ENCODE peak calls at places on chromosomes 1 and 21, in seven cellular contexts. D is aorta, Q is colonic mucosa, H is epithelial cell of proximal tubule, X is heart left ventricle, G is DND-41, W is fibroblast of lung. I is an unnamed sample.

GRCh38 chr1:61237659-61238370 is 155.5 kb downstream of the NFIA start:
- DNase-seq in Q (no peak), D (no peak), H (no peak), W (no peak), X (no peak), G (no peak), I (no peak)

GRCh38 chr1:5688479-5689077 is 303.6 kb downstream of the NPHP4 start:
- DNase-seq in D (no peak), H (no peak), G (no peak), W (no peak), Q (peak; percentile 71), X (no peak), I (no peak)

GRCh38 chr21:31911138-31911907 is 38.5 kb downstream of the HUNK start:
- DNase-seq in D (no peak), G (no peak), Q (no peak), W (no peak), H (no peak), X (no peak), I (no peak)

GRCh38 chr1:42736152-42736551 is 3.9 kb downstream of the CLDN19 start:
- DNase-seq in W (peak; percentile 20), X (no peak), G (no peak), Q (peak; percentile 73), H (no peak), D (no peak), I (no peak)

GRCh38 chr1:182087304-182087703 is 25.8 kb upstream of the ZNF648 start:
- DNase-seq in W (no peak), D (no peak), H (no peak), X (no peak), Q (no peak), G (peak; percentile 75), I (peak; percentile 72)

GRCh38 chr1:27491748-27492700 is 2.1 kb upstream of the WASF2 start:
- DNase-seq in W (peak; percentile 19), H (no peak), D (peak; percentile 72), G (no peak), Q (no peak), X (peak; percentile 42), I (no peak)

GRCh38 chr1:56934400-56935080 is 31.3 kb downstream of the C8B start:
- DNase-seq in X (no peak), D (no peak), G (no peak), W (peak; percentile 66), Q (no peak), H (no peak), I (no peak)

GRCh38 chr1:90810006-90810405 is 92.9 kb upstream of the BARHL2 start:
- DNase-seq in X (no peak), Q (no peak), D (no peak), H (no peak), G (no peak), W (no peak), I (no peak)

GRCh38 chr1:235614442-235614954 is 35.1 kb downstream of the GNG4 start:
- DNase-seq in X (no peak), D (no peak), Q (no peak), W (no peak), H (no peak), G (no peak), I (no peak)

GRCh38 chr1:186680031-186681012 is at the start of gene PTGS2:
- DNase-seq in D (peak; percentile 84), Q (peak; percentile 80), W (peak; percentile 90), X (peak; percentile 76), H (peak; percentile 26), G (no peak), I (no peak)

GRCh38 chr1:186683637-186684410 is 3.6 kb upstream of the PTGS2 start:
- DNase-seq in G (no peak), D (no peak), H (no peak), W (no peak), X (no peak), Q (no peak), I (no peak)

GRCh38 chr1:186681806-186682205 is 1.6 kb upstream of the PTGS2 start:
- DNase-seq in Q (no peak), X (no peak), D (no peak), W (peak; percentile 53), G (no peak), H (no peak), I (no peak)

GRCh38 chr1:186681136-186681535 is 913 bp upstream of the PTGS2 start:
- DNase-seq in Q (no peak), W (peak; percentile 15), H (no peak), D (no peak), G (no peak), X (no peak), I (no peak)

GRCh38 chr1:186682721-186683120 is 2.5 kb upstream of the PTGS2 start:
- DNase-seq in Q (no peak), H (no peak), X (no peak), G (no peak), W (peak; percentile 64), D (no peak), I (no peak)
- H3K4me3 ChIP-seq in Q (no peak overlapping the region), H (no peak overlapping the region), X (no peak overlapping the region), G (no peak overlapping the region), W (no peak overlapping the region), D (no peak overlapping the region), I (no peak overlapping the region)

DNA sequence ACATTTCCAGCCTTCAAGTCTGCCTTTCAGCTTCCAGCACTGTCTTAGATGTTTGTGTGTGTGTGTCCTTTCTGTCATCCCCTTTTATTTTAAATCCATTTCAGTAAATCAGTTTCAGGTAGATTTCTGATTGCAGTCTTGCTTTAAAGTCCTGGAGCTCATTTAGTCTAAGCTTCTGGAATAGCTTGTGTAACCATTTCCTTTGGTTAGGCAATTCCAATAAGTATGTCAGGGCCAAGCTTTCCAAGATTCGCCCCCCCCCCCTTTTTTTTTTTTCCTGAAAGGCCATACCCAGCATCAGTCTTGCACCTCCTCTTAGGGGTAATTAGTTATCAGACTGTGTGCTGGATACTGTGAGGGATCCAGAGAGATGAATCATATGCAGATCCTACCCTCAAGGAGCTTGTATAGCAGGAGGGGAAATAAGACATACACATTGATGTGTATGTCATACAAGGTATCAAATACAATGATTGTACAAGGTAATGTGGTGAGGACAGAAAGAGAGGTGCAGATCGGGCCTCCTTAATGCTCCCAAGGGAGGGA is 41.3 kb downstream of the NFYC start:
- DNase-seq in Q (no peak), H (no peak), G (no peak), X (no peak), D (no peak), W (no peak), I (no peak)
- H3K4me3 ChIP-seq in Q (no peak overlapping the region), H (no peak overlapping the region), G (no peak overlapping the region), X (no peak overlapping the region), D (no peak overlapping the region), W (no peak overlapping the region), I (no peak overlapping the region)

GRCh38 chr1:188355082-188355481 is 1526.3 kb downstream of the PLA2G4A start:
- DNase-seq in X (no peak), D (no peak), H (no peak), W (no peak), Q (no peak), G (no peak), I (peak; percentile 22)

GRCh38 chr1:188355847-188356246 is 1527.1 kb downstream of the PLA2G4A start:
- DNase-seq in D (no peak), G (no peak), X (no peak), H (no peak), W (no peak), Q (no peak), I (no peak)

DNA sequence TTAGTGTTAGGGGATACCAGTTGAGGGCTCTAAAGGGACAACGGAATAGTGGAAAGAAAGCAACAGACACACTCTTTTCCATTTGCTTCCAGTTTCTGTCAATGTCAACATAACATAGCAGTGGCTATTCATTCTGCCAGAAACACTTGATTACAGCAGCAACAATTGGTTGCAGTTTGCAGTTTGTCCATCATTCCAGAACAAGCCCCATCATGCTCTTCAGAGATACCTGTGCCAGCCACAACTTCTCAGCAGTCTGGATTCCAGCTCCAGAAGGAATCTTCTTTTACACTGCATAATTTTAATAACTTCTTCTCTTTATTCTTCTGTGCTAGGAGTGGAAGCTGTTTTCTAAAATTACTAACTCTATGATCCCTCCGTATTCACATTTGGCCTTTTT is 1521.4 kb downstream of the PLA2G4A start:
- DNase-seq in X (no peak), D (no peak), Q (no peak), W (no peak), H (no peak), G (no peak), I (no peak)
- H3K4me3 ChIP-seq in X (no peak overlapping the region), D (no peak overlapping the region), Q (no peak overlapping the region), W (no peak overlapping the region), H (no peak overlapping the region), G (no peak overlapping the region), I (no peak overlapping the region)

DNA sequence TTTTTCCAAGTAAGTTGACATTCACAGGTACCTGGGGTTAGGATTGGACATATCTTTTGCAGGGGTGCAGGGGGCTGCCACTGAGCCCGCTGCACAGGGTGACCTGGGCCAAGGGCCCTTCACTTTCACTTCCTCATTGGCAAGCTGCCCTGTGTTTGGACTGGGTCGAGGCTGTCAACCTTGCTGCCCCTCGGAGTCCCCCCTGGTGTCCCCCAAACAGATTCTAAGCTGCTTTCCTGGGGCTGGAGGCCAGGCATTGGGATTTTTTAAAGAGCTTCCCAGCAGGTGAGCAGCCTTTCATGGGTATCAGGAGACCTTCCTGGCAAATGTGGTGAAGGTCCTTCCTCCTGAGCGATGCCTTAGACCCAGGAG is 7.9 kb upstream of the UMODL1 start:
- DNase-seq in X (no peak), Q (peak; percentile 54), D (no peak), G (peak; percentile 50), W (no peak), H (no peak), I (no peak)
- H3K4me3 ChIP-seq in X (no peak overlapping the region), Q (no peak overlapping the region), D (no peak overlapping the region), G (peak overlapping the region; percentile 66), W (no peak overlapping the region), H (no peak overlapping the region), I (peak overlapping the region; percentile 65)

GRCh38 chr1:198638894-198639319 is at the start of gene PTPRC:
- DNase-seq in H (no peak), W (no peak), G (no peak), X (no peak), Q (no peak), D (no peak), I (peak; percentile 92)
- H3K4me3 ChIP-seq in H (no peak within 1 kb of the TSS), W (no peak within 1 kb of the TSS), G (peak within 1 kb of the TSS; percentile 58), X (peak within 1 kb of the TSS; percentile 15), Q (peak within 1 kb of the TSS; percentile 9), D (no peak within 1 kb of the TSS), I (peak within 1 kb of the TSS; percentile 73)

DNA sequence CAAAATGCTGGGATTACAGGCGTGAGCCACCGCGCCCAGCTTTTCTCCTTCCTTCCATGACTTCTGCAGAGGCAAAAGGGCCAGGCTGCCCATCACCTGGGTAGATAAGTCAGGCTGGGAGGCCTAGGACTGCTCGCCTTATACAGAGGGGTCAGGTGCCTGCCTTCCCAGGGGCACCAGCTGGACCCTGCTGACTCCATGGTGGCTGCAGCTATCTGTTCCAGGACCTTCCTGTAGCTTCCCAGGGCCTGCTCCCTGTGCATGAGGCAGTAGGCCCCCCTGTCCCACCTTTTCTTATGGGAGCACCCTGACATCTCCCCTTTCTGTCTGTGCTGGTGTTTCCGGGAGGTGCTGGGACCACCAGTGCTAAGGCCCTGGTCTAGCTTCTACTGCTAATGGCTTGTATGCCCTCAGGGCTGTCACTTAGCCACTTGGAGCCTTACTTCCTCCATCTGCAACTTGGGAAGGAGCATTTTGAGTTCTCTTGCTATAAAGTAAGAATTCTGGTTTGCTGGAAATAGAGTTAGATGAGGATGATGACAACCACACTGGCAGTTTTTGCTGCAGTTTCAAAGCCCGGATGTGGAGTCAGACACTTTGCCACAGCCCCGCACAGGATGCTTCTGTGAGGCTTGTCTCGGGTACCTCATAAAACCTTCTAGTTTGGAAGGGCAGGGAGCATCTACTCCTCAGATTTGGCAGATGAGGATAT is 14.4 kb downstream of the SOX13 start:
- DNase-seq in W (no peak), H (no peak), X (no peak), Q (no peak), D (no peak), G (no peak), I (peak; percentile 83)
- H3K4me3 ChIP-seq in W (no peak overlapping the region), H (no peak overlapping the region), X (no peak overlapping the region), Q (no peak overlapping the region), D (no peak overlapping the region), G (no peak overlapping the region), I (no peak overlapping the region)